ENCODE peak calls at places on chromosomes 3 and 15, in six cellular contexts. H, T, A, Q, I and M are unnamed samples.

GRCh38 chr3:41682996-41683395 is 278.9 kb downstream of the ULK4 start:
- DNase-seq in I (no peak), Q (no peak), H (no peak), A (peak; percentile 96), T (peak; percentile 76), M (no peak)

GRCh38 chr3:16884084-16884747 is 539 bp upstream of the PLCL2 start:
- DNase-seq in T (peak; percentile 76), Q (no peak), H (peak; percentile 66), A (peak; percentile 39), I (peak; percentile 92), M (peak; percentile 83)

GRCh38 chr15:62873203-62873602 is 169.3 kb upstream of the TPM1 start:
- DNase-seq in T (no peak), H (no peak), Q (no peak), I (no peak), A (peak; percentile 57), M (no peak)

GRCh38 chr3:140467104-140467577 is 210.7 kb upstream of the TRIM42 start:
- DNase-seq in I (peak; percentile 37), Q (no peak), H (no peak), T (no peak), A (peak; percentile 68), M (no peak)

GRCh38 chr3:111764645-111765091 is 94.4 kb upstream of the PHLDB2 start:
- DNase-seq in A (peak; percentile 50), I (no peak), Q (no peak), H (no peak), T (no peak), M (no peak)

GRCh38 chr15:101476756-101477155 is 12.8 kb downstream of the PCSK6 start:
- DNase-seq in T (no peak), H (no peak), A (no peak), Q (no peak), I (no peak), M (no peak)

GRCh38 chr15:70834999-70835398 is 19.0 kb downstream of the LARP6 start:
- DNase-seq in A (no peak), H (no peak), I (no peak), T (no peak), Q (no peak), M (no peak)

GRCh38 chr15:29849218-29849617 is 26.9 kb upstream of the TJP1 start:
- DNase-seq in H (no peak), T (peak; percentile 70), Q (no peak), I (no peak), A (peak; percentile 26), M (no peak)

GRCh38 chr3:81170298-81170697 is 591.1 kb downstream of the GBE1 start:
- DNase-seq in I (no peak), H (no peak), Q (no peak), A (no peak), T (no peak), M (no peak)

DNA sequence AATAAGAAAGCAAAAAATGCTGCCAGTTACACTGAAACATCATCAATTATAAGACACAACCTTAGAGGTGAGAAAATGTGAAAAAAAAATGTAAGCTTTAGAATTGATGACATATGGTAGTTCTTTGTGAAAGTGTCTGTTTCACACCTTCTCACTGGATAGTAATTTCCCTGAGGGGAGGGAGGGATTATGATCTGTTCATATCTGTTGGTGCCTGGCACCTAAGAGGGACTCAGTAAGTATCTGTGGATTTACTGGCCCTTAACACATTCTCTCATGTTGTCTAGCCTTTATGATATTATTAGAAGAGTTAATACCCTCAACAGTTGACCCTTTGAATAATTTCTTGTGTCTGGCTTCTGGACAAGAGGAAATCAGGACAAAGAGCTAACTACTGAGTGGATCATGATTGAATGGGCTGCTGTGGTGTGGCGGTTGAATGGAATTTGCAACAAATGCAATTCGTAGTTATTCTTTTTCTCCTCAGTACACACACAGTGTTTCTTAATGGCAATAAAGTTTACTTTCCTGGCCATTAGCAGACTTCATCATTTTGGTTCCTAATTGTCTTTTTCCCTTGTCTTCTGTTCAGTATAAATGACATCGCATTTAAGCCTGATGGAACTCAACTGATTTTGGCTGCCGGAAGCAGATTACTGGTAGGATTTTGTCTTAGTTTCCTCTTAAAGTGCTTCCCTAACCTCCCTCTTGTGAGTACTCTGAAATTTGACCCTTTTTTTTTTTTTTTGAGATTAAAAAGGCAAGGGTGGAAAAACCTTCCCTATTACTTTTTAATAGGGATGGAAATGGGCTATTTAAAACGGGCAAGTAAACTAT is 9.5 kb downstream of the IFT122 start:
- DNase-seq in I (no peak), H (no peak), Q (no peak), A (peak; percentile 39), T (no peak), M (no peak)
- H3K27ac ChIP-seq in I (no peak overlapping the region), H (no peak overlapping the region), Q (peak overlapping the region; percentile 55), A (no peak overlapping the region), T (peak overlapping the region; percentile 35), M (no peak overlapping the region)

GRCh38 chr3:170790591-170790990 is 79.4 kb downstream of the RPL22L1 start:
- DNase-seq in A (no peak), H (no peak), Q (no peak), I (no peak), T (no peak), M (no peak)
- H3K27ac ChIP-seq in A (no peak overlapping the region), H (no peak overlapping the region), Q (no peak overlapping the region), I (no peak overlapping the region), T (no peak overlapping the region), M (no peak overlapping the region)

GRCh38 chr15:85583404-85584390 is 203.3 kb downstream of the AKAP13 start:
- DNase-seq in Q (peak; percentile 90), A (peak; percentile 70), T (no peak), H (peak; percentile 75), I (no peak), M (peak; percentile 77)

GRCh38 chr15:85582719-85583089 is 202.3 kb downstream of the AKAP13 start:
- DNase-seq in A (peak; percentile 64), I (no peak), T (no peak), Q (peak; percentile 85), H (peak; percentile 77), M (peak; percentile 78)

GRCh38 chr15:85581495-85581894 is 201.1 kb downstream of the AKAP13 start:
- DNase-seq in H (peak; percentile 53), T (no peak), I (no peak), Q (peak; percentile 80), A (no peak), M (peak; percentile 19)

GRCh38 chr15:85580914-85581313 is 200.5 kb downstream of the AKAP13 start:
- DNase-seq in H (no peak), I (no peak), Q (no peak), T (no peak), A (no peak), M (no peak)

GRCh38 chr15:85582076-85582718 is 201.8 kb downstream of the AKAP13 start:
- DNase-seq in T (no peak), A (peak; percentile 58), H (no peak), Q (peak; percentile 79), I (no peak), M (peak; percentile 22)
- H3K27ac ChIP-seq in T (no peak overlapping the region), A (peak overlapping the region; percentile 78), H (peak overlapping the region; percentile 88), Q (peak overlapping the region; percentile 90), I (peak overlapping the region; percentile 89), M (peak overlapping the region; percentile 61)

DNA sequence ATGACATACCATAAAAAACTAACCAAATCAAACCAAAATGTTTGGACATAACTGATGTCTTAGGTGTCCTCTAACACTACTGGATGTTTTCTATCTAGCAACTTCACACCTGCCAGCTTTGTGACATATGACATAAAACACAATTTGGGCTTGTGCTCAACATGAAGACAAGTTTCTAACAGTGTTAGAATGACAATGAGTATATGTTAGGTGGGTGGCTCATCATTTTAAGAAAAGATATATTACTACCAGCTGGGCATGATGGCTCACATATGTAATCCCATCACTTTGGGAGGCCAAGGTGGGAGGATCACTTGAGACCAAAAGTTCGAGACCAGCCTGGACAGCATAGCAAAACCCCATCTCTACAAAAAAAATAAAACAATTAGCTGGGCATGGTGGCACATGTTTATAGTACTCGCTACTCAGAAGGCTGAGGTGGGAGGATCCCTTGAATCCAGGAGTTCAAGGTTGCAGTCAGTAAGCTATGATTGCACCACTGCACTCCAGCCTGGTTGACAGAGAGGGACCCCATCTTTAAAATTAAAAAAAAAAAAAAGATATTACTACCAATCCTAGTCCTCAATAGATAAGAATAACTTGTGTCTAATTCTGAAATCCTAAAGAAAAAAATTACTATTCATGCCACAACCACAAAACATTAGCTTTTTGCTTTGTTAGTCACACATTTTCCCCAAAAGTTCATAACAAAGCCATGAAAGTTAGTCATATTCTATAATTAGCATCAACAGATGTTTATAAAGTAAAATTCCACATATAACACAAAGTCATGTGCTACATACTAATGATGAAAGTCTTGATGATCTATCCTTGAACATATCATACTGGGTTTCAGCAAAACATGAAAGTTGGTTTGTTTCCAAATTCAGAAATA is 59.9 kb downstream of the LRRFIP2 start:
- DNase-seq in I (no peak), A (peak; percentile 91), Q (no peak), T (no peak), H (no peak), M (no peak)
- H3K27ac ChIP-seq in I (no peak overlapping the region), A (peak overlapping the region; percentile 72), Q (no peak overlapping the region), T (peak overlapping the region; percentile 38), H (no peak overlapping the region), M (no peak overlapping the region)

DNA sequence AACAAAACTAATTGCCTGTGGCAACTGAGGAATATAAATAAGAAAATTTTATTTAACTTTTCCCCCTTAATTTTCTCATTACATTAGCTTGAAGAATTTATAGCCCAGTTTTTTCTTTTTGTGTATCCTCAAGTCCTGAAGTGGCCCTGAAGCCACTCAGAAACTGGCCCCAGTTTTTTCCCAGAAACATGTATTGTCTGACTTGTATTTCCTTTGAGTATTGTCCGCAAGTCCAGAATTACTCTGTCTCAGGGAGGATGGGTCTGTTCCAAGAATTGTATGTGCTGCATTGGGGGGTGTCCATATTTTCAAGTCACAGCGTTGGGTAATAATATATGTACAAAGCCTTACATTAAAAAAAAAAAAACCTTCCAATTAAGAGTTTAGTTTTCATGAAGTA is 149.7 kb upstream of the IL12A start:
- DNase-seq in A (no peak), Q (no peak), T (no peak), H (no peak), I (no peak), M (no peak)
- H3K27ac ChIP-seq in A (no peak overlapping the region), Q (no peak overlapping the region), T (no peak overlapping the region), H (peak overlapping the region; percentile 84), I (no peak overlapping the region), M (no peak overlapping the region)

GRCh38 chr15:39684215-39684614 is 98.4 kb downstream of the FSIP1 start:
- DNase-seq in T (no peak), Q (no peak), A (no peak), I (no peak), H (no peak), M (no peak)

GRCh38 chr15:39691229-39691628 is 91.4 kb downstream of the FSIP1 start:
- DNase-seq in Q (no peak), A (peak; percentile 35), I (no peak), T (no peak), H (no peak), M (no peak)

GRCh38 chr15:39685367-39685766 is 97.3 kb downstream of the FSIP1 start:
- DNase-seq in I (no peak), T (no peak), Q (no peak), H (no peak), A (no peak), M (no peak)

GRCh38 chr15:39685999-39686613 is 96.5 kb downstream of the FSIP1 start:
- DNase-seq in A (peak; percentile 53), I (peak; percentile 4), H (peak; percentile 9), T (no peak), Q (no peak), M (peak; percentile 60)

DNA sequence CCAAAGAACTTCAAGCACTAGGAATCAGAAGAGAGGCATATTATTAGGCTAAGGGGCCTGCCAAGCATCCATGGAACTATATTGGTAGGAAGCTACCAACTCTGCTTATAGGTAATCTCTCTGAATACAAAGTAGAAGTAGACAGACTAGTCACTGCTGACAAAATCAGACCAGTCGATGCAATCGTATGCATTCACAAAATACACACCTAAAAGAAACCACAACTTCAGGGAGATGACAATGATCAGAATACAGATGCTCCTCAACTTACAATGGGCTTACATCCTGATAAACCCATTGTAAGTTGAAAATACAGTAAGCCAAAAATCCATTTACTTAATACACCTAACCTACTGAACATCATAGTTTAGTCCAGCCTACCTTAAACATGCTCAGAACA is 94.7 kb downstream of the FSIP1 start:
- DNase-seq in T (no peak), Q (no peak), H (no peak), A (no peak), I (no peak), M (no peak)
- H3K27ac ChIP-seq in T (no peak overlapping the region), Q (no peak overlapping the region), H (no peak overlapping the region), A (no peak overlapping the region), I (no peak overlapping the region), M (no peak overlapping the region)